ENCODE peak calls at places on chromosomes 4 and X, in five cellular contexts. J, U, X, M and H are unnamed samples.
A peak's percentile ranks its signal among the peaks of the same experiment; 100 is the strongest.

GRCh38 chrX:119552508-119552907 is 12.7 kb downstream of the STEEP1 start:
- DNase-seq in J (no peak), U (peak; percentile 80), X (no peak), M (no peak), H (no peak)

GRCh38 chrX:118730500-118731247 is 3.3 kb downstream of the IL13RA1 start:
- DNase-seq in J (no peak), U (peak; percentile 63), X (no peak), M (no peak), H (no peak)

GRCh38 chrX:70030242-70030823 is 19.4 kb downstream of the AWAT2 start:
- DNase-seq in J (peak; percentile 38), M (no peak), X (peak; percentile 51), U (peak; percentile 45), H (peak; percentile 2)

GRCh38 chrX:19121898-19122640 is at the start of gene ADGRG2:
- DNase-seq in X (peak; percentile 37), M (peak; percentile 47), J (peak; percentile 10), U (peak; percentile 15), H (no peak)

GRCh38 chr4:155509619-155510018 is 132.9 kb upstream of the MAP9 start:
- DNase-seq in X (no peak), U (peak; percentile 60), M (no peak), J (no peak), H (no peak)

GRCh38 chr4:54842226-54843055 is 184.7 kb downstream of the KIT start:
- DNase-seq in X (no peak), J (no peak), M (no peak), U (no peak), H (no peak)

GRCh38 chr4:71229477-71230257 is 109.2 kb upstream of the SLC4A4 start:
- DNase-seq in X (peak; percentile 28), J (no peak), M (no peak), U (peak; percentile 49), H (no peak)

GRCh38 chr4:56049428-56050212 is 100.9 kb downstream of the CEP135 start:
- DNase-seq in M (no peak), U (peak; percentile 17), X (no peak), J (peak; percentile 83), H (peak; percentile 30)

GRCh38 chr4:120771907-120772306 is 150.6 kb downstream of the PRDM5 start:
- DNase-seq in J (no peak), X (no peak), U (no peak), M (no peak), H (no peak)

GRCh38 chr4:148288448-148288847 is 153.8 kb downstream of the NR3C2 start:
- DNase-seq in X (no peak), M (no peak), J (no peak), U (no peak), H (no peak)

GRCh38 chr4:25862411-25863346 is at the start of gene SEL1L3:
- DNase-seq in J (peak; percentile 84), X (peak; percentile 14), M (peak; percentile 33), U (no peak), H (peak; percentile 35)

GRCh38 chrX:115344885-115345653 is 55.6 kb downstream of the LUZP4 start:
- DNase-seq in J (peak; percentile 84), X (peak; percentile 62), U (peak; percentile 97), M (peak; percentile 88), H (peak; percentile 81)

GRCh38 chr4:53962516-53963225 is 101.7 kb downstream of the CHIC2 start:
- DNase-seq in M (no peak), J (peak; percentile 82), X (no peak), U (peak; percentile 90), H (no peak)

GRCh38 chr4:139556071-139556734 is at the start of gene SETD7:
- DNase-seq in U (peak; percentile 83), X (peak; percentile 38), M (peak; percentile 76), J (peak; percentile 72), H (peak; percentile 15)

GRCh38 chr4:79872738-79873137 is 200.3 kb downstream of the ANTXR2 start:
- DNase-seq in J (no peak), U (no peak), X (no peak), M (no peak), H (no peak)

GRCh38 chr4:145533011-145533410 is 51.4 kb downstream of the SMAD1 start:
- DNase-seq in J (no peak), M (no peak), X (no peak), U (no peak), H (no peak)

GRCh38 chr4:2364654-2365053 is 53.8 kb downstream of the ZFYVE28 start:
- DNase-seq in U (peak; percentile 52), J (peak; percentile 32), M (peak; percentile 56), X (no peak), H (peak; percentile 0)

GRCh38 chr4:98623126-98623802 is 35.1 kb downstream of the TSPAN5 start:
- DNase-seq in X (no peak), M (no peak), U (no peak), J (no peak), H (no peak)

GRCh38 chr4:182975806-182976205 is 58.6 kb upstream of the DCTD start:
- DNase-seq in U (peak; percentile 92), M (no peak), J (no peak), X (peak; percentile 30), H (no peak)

GRCh38 chrX:314049-314448 is 4.5 kb downstream of the GTPBP6 start:
- DNase-seq in M (peak; percentile 11), U (no peak), X (no peak), J (no peak), H (no peak)

GRCh38 chr4:168604496-168605373 is 107.9 kb downstream of the PALLD start:
- DNase-seq in X (no peak), U (peak; percentile 92), J (no peak), M (no peak), H (no peak)

GRCh38 chr4:106502106-106502699 is 133.6 kb upstream of the GIMD1 start:
- DNase-seq in U (peak; percentile 36), M (peak; percentile 23), J (peak; percentile 24), X (peak; percentile 18), H (peak; percentile 9)

GRCh38 chr4:6560416-6561172 is 14.4 kb upstream of the MAN2B2 start:
- DNase-seq in J (no peak), X (no peak), U (peak; percentile 72), M (no peak), H (no peak)

GRCh38 chrX:155048997-155049619 is 21.8 kb downstream of the CMC4 start:
- DNase-seq in M (peak; percentile 19), J (peak; percentile 36), X (peak; percentile 27), U (peak; percentile 67), H (no peak)

GRCh38 chr4:180377741-180378140 is 1865.5 kb upstream of the TENM3 start:
- DNase-seq in U (no peak), M (no peak), J (no peak), X (no peak), H (no peak)

GRCh38 chr4:62927574-62927973 is 1481.7 kb downstream of the TECRL start:
- DNase-seq in J (no peak), U (no peak), M (no peak), X (no peak), H (no peak)

GRCh38 chr4:127470290-127470809 is 162.4 kb upstream of the INTU start:
- DNase-seq in M (no peak), J (no peak), X (no peak), U (no peak), H (no peak)

GRCh38 chr4:39036172-39036571 is 4.0 kb upstream of the TMEM156 start:
- DNase-seq in J (no peak), M (no peak), U (peak; percentile 91), X (no peak), H (peak; percentile 9)

GRCh38 chr4:122536001-122536400 is 79.5 kb upstream of the IL2 start:
- DNase-seq in U (peak; percentile 49), J (no peak), X (no peak), M (no peak), H (no peak)